ENCODE peak calls at places on chromosomes 12 and 14, in ten cellular contexts. U is hepatic stellate cell; C is activated CD4-positive, alpha-beta T cell treated with anti-CD3 and anti-CD28 coated beads, Interleukin-2, amount 50 U/mL, for 1 hour; M is HT-29; D is mucosa of descending colon; Y is substantia nigra; H is fibroblast of pulmonary artery; F is adrenal gland; Q is NCI-H2171 treated with DMSO at 0.1 percent for 48 hours; R is ureter. A is an unnamed sample.

GRCh38 chr12:75932241-75932640 is 99.3 kb downstream of the PHLDA1 start:
- DNase-seq in M (no peak), R (no peak), F (no peak), U (no peak), C (no peak), D (no peak), H (no peak), Q (no peak), Y (no peak), A (no peak)

GRCh38 chr12:100733817-100734593 is 60.6 kb upstream of the ANO4 start:
- DNase-seq in M (peak), Q (peak), R (no peak), C (no peak), D (no peak), H (peak), U (no peak), Y (no peak), F (no peak), A (peak)

GRCh38 chr14:26531894-26532293 is 65.9 kb downstream of the NOVA1 start:
- DNase-seq in M (peak), U (no peak), H (peak), C (no peak), F (no peak), R (no peak), Q (no peak), D (no peak), Y (no peak), A (peak)

GRCh38 chr12:117854339-117855012 is 114.3 kb downstream of the KSR2 start:
- DNase-seq in C (peak), Y (no peak), H (peak), R (peak), M (peak), F (peak), D (peak), Q (peak), U (peak), A (peak)

GRCh38 chr12:57272337-57273151 is 21.6 kb upstream of the STAC3 start:
- DNase-seq in M (no peak), H (peak), F (no peak), C (no peak), D (no peak), Q (no peak), Y (no peak), R (no peak), U (no peak), A (no peak)

GRCh38 chr12:75345531-75345930 is 11.1 kb downstream of the GLIPR1L1 start:
- DNase-seq in H (no peak), Y (no peak), R (no peak), C (no peak), M (no peak), F (no peak), U (no peak), Q (no peak), D (no peak), A (no peak)

GRCh38 chr14:36105401-36105800 is 71.1 kb downstream of the PTCSC3 start:
- DNase-seq in Y (no peak), F (no peak), D (peak), U (peak), R (no peak), C (no peak), H (no peak), M (peak), Q (no peak), A (no peak)

GRCh38 chr14:70254476-70254961 is 65.8 kb upstream of the SLC8A3 start:
- DNase-seq in R (peak), C (no peak), F (peak), D (peak), M (peak), Q (no peak), U (no peak), Y (no peak), H (peak), A (no peak)

GRCh38 chr12:121858662-121859572 is at the start of gene HPD:
- DNase-seq in H (peak), M (no peak), D (peak), Y (no peak), C (no peak), U (peak), F (peak), R (peak), Q (no peak), A (peak)

GRCh38 chr14:64244279-64244678 is 49.9 kb downstream of the ESR2 start:
- DNase-seq in F (peak), Q (no peak), M (no peak), D (peak), U (no peak), R (no peak), C (no peak), H (peak), Y (no peak), A (peak)

GRCh38 chr14:87156878-87157277 is 836.1 kb downstream of the GALC start:
- DNase-seq in U (no peak), H (no peak), C (no peak), F (no peak), D (no peak), Y (no peak), Q (peak), M (no peak), R (no peak), A (no peak)

GRCh38 chr12:14768823-14769405 is 34.4 kb downstream of the WBP11 start:
- DNase-seq in D (peak), C (peak), M (no peak), F (peak), U (no peak), Q (no peak), Y (no peak), R (peak), H (peak), A (peak)

GRCh38 chr14:59137256-59137655 is 51.2 kb upstream of the DAAM1 start:
- DNase-seq in H (no peak), M (no peak), C (no peak), D (no peak), U (no peak), Q (no peak), F (no peak), Y (no peak), R (no peak), A (no peak)

GRCh38 chr12:52368494-52368893 is 1.2 kb upstream of the KRT85 start:
- DNase-seq in H (no peak), C (no peak), Y (no peak), D (no peak), U (no peak), Q (no peak), R (no peak), F (no peak), M (no peak), A (no peak)